ENCODE peak calls at places on chromosomes 16 and 17, in five cellular contexts. One of them, this sample, is unnamed.
A peak's percentile ranks its signal among the peaks of the same experiment; 100 is the strongest.

GRCh38 chr17:49851387-49852291 is 3.8 kb upstream of the TAC4 start:
- DNase-seq in neural progenitor cell: peak; percentile 89
- DNase-seq in T-helper 1 cell: peak; percentile 69
- DNase-seq in foreskin keratinocyte: no peak
- DNase-seq in brain microvascular endothelial cell: peak; percentile 45
- DNase-seq in this sample: peak; percentile 55

GRCh38 chr17:7561589-7562207 is at the start of gene SENP3:
- DNase-seq in brain microvascular endothelial cell: peak; percentile 72
- DNase-seq in T-helper 1 cell: peak; percentile 91
- DNase-seq in foreskin keratinocyte: peak; percentile 69
- DNase-seq in neural progenitor cell: peak; percentile 97
- DNase-seq in this sample: peak; percentile 95

GRCh38 chr16:56877783-56878182 is 12.8 kb downstream of the SLC12A3 start:
- DNase-seq in T-helper 1 cell: no peak
- DNase-seq in neural progenitor cell: no peak
- DNase-seq in brain microvascular endothelial cell: no peak
- DNase-seq in foreskin keratinocyte: no peak
- DNase-seq in this sample: no peak

GRCh38 chr17:10013360-10014112 is 108.5 kb upstream of the RCVRN start:
- DNase-seq in foreskin keratinocyte: no peak
- DNase-seq in T-helper 1 cell: no peak
- DNase-seq in brain microvascular endothelial cell: no peak
- DNase-seq in neural progenitor cell: no peak
- DNase-seq in this sample: no peak

GRCh38 chr17:50177983-50178834 is 12.4 kb downstream of the SGCA start:
- DNase-seq in foreskin keratinocyte: peak; percentile 98
- DNase-seq in T-helper 1 cell: peak; percentile 45
- DNase-seq in neural progenitor cell: peak; percentile 76
- DNase-seq in brain microvascular endothelial cell: peak; percentile 97
- DNase-seq in this sample: no peak

GRCh38 chr16:85485379-85485778 is 127.7 kb upstream of the GSE1 start:
- DNase-seq in T-helper 1 cell: no peak
- DNase-seq in brain microvascular endothelial cell: no peak
- DNase-seq in foreskin keratinocyte: no peak
- DNase-seq in neural progenitor cell: peak; percentile 65
- DNase-seq in this sample: no peak

GRCh38 chr16:50550035-50550434 is 1.8 kb downstream of the NKD1 start:
- DNase-seq in foreskin keratinocyte: no peak
- DNase-seq in T-helper 1 cell: no peak
- DNase-seq in brain microvascular endothelial cell: no peak
- DNase-seq in neural progenitor cell: no peak
- DNase-seq in this sample: no peak

GRCh38 chr16:78065344-78065743 is 34.1 kb upstream of the WWOX start:
- DNase-seq in brain microvascular endothelial cell: no peak
- DNase-seq in foreskin keratinocyte: no peak
- DNase-seq in T-helper 1 cell: no peak
- DNase-seq in neural progenitor cell: no peak
- DNase-seq in this sample: no peak

GRCh38 chr16:5504028-5504758 is 406.6 kb upstream of the EEF2KMT start:
- DNase-seq in brain microvascular endothelial cell: peak; percentile 0
- DNase-seq in T-helper 1 cell: no peak
- DNase-seq in neural progenitor cell: no peak
- DNase-seq in foreskin keratinocyte: no peak
- DNase-seq in this sample: no peak

GRCh38 chr16:56747486-56748045 is 17.6 kb downstream of the NUP93 start:
- DNase-seq in brain microvascular endothelial cell: no peak
- DNase-seq in neural progenitor cell: peak; percentile 16
- DNase-seq in T-helper 1 cell: no peak
- DNase-seq in foreskin keratinocyte: no peak
- DNase-seq in this sample: no peak

GRCh38 chr17:48240562-48241130 is 133.1 kb downstream of the SNX11 start:
- DNase-seq in neural progenitor cell: no peak
- DNase-seq in foreskin keratinocyte: peak; percentile 47
- DNase-seq in T-helper 1 cell: no peak
- DNase-seq in brain microvascular endothelial cell: peak; percentile 65
- DNase-seq in this sample: no peak

GRCh38 chr16:65757064-65757463 is 609.4 kb upstream of the CDH5 start:
- DNase-seq in neural progenitor cell: no peak
- DNase-seq in foreskin keratinocyte: no peak
- DNase-seq in T-helper 1 cell: no peak
- DNase-seq in brain microvascular endothelial cell: no peak
- DNase-seq in this sample: no peak

GRCh38 chr17:2974347-2974746 is 89.1 kb downstream of the OR1D5 start:
- DNase-seq in T-helper 1 cell: no peak
- DNase-seq in neural progenitor cell: no peak
- DNase-seq in foreskin keratinocyte: no peak
- DNase-seq in brain microvascular endothelial cell: no peak
- DNase-seq in this sample: no peak

GRCh38 chr16:46743232-46743719 is 4.9 kb downstream of the MYLK3 start:
- DNase-seq in T-helper 1 cell: peak; percentile 27
- DNase-seq in brain microvascular endothelial cell: peak; percentile 11
- DNase-seq in neural progenitor cell: no peak
- DNase-seq in foreskin keratinocyte: peak; percentile 17
- DNase-seq in this sample: no peak

GRCh38 chr16:88290850-88291830 is 91.6 kb upstream of the ZNF469 start:
- DNase-seq in T-helper 1 cell: no peak
- DNase-seq in foreskin keratinocyte: no peak
- DNase-seq in brain microvascular endothelial cell: no peak
- DNase-seq in neural progenitor cell: no peak
- DNase-seq in this sample: no peak